ENCODE peak calls at places on chromosomes 1 and 21, in seven cellular contexts. J is neural progenitor cell, O is lower lobe of right lung, H is A549, N is left ventricle myocardium inferior, G is ovary, W is PC-3. Y is an unnamed sample. For H3K4me1, the result is how much of the 10 kb centered on the place peaks cover.

GRCh38 chr21:34372321-34372720 is 3.0 kb upstream of the SMIM11 start:
- DNase-seq in O (no peak), J (no peak), H (no peak), G (no peak), W (no peak), N (no peak), Y (no peak)

GRCh38 chr1:52139817-52140540 is 1.9 kb upstream of the ZFYVE9 start:
- DNase-seq in O (no peak), G (no peak), N (no peak), J (no peak), W (peak), H (no peak), Y (no peak)

GRCh38 chr1:7403265-7404045 is 367.6 kb upstream of the VAMP3 start:
- DNase-seq in J (no peak), W (no peak), H (no peak), N (no peak), O (no peak), G (no peak), Y (no peak)

GRCh38 chr1:4063516-4063915 is 163.4 kb upstream of the C1orf174 start:
- DNase-seq in O (no peak), H (no peak), W (no peak), G (no peak), J (no peak), N (no peak), Y (no peak)

GRCh38 chr1:9435101-9435636 is 104.1 kb upstream of the SLC25A33 start:
- DNase-seq in N (no peak), G (no peak), W (no peak), O (no peak), H (no peak), J (no peak), Y (no peak)

GRCh38 chr1:208604295-208604694 is 360.1 kb upstream of the PLXNA2 start:
- DNase-seq in W (peak), H (no peak), N (no peak), G (no peak), J (no peak), O (no peak), Y (no peak)

GRCh38 chr1:235919127-235919796 is 52.6 kb upstream of the LYST start:
- DNase-seq in W (no peak), J (no peak), O (no peak), N (no peak), G (no peak), H (no peak), Y (no peak)

GRCh38 chr1:90761156-90761555 is 44.1 kb upstream of the BARHL2 start:
- DNase-seq in W (no peak), J (peak), O (no peak), N (no peak), H (no peak), G (no peak), Y (no peak)

GRCh38 chr21:33395866-33396265 is 7.3 kb upstream of the IFNGR2 start:
- DNase-seq in O (no peak), H (no peak), N (no peak), G (no peak), W (no peak), J (no peak), Y (no peak)

GRCh38 chr1:91171906-91172305 is 150.1 kb upstream of the ZNF644 start:
- DNase-seq in W (no peak), J (no peak), H (no peak), G (no peak), N (no peak), O (no peak), Y (no peak)

GRCh38 chr1:25832336-25833037 is 12.7 kb downstream of the MTFR1L start:
- DNase-seq in N (no peak), O (no peak), W (peak), G (no peak), H (no peak), J (no peak), Y (no peak)

GRCh38 chr1:3914331-3914851 is 14.3 kb upstream of the C1orf174 start:
- DNase-seq in H (no peak), W (no peak), O (peak), N (no peak), G (no peak), J (no peak), Y (no peak)

GRCh38 chr1:239222999-239223398 is 163.4 kb upstream of the CHRM3 start:
- DNase-seq in W (no peak), N (no peak), G (no peak), H (no peak), J (no peak), O (no peak), Y (no peak)

GRCh38 chr1:154807048-154807591 is 63.0 kb downstream of the KCNN3 start:
- DNase-seq in O (no peak), G (no peak), W (no peak), H (no peak), J (no peak), N (no peak), Y (no peak)

GRCh38 chr1:26915204-26915842 is 1.5 kb upstream of the NR0B2 start:
- DNase-seq in H (no peak), G (no peak), O (no peak), N (peak), J (no peak), W (no peak), Y (peak)

GRCh38 chr1:243343970-243344749 is 88.3 kb downstream of the SDCCAG8 start:
- DNase-seq in J (peak), W (peak), G (no peak), H (peak), O (no peak), N (no peak), Y (no peak)

GRCh38 chr1:68812295-68812694 is 315.4 kb upstream of the DEPDC1 start:
- DNase-seq in O (no peak), G (no peak), H (no peak), J (no peak), W (no peak), N (no peak), Y (no peak)

GRCh38 chr1:151981178-151981525 is 12.5 kb downstream of the S100A10 start:
- DNase-seq in G (no peak), O (no peak), W (peak), J (no peak), H (no peak), N (no peak), Y (no peak)

GRCh38 chr1:23343246-23344110 is 606 bp downstream of the HNRNPR start:
- DNase-seq in J (peak), O (peak), G (no peak), W (peak), N (no peak), H (no peak), Y (no peak)

GRCh38 chr1:241972703-241973375 is 15.3 kb downstream of the BECN2 start:
- DNase-seq in W (no peak), J (peak), H (no peak), G (no peak), O (no peak), N (no peak), Y (no peak)

GRCh38 chr1:61872206-61872605 is 129.9 kb downstream of the PATJ start:
- DNase-seq in G (no peak), N (no peak), O (no peak), J (no peak), W (no peak), H (no peak), Y (no peak)

GRCh38 chr1:179879797-179880196 is 2.2 kb upstream of the TOR1AIP2 start:
- DNase-seq in J (no peak), W (no peak), O (no peak), G (no peak), N (no peak), H (no peak), Y (no peak)

GRCh38 chr1:216815239-216815955 is 92.2 kb upstream of the ESRRG start:
- DNase-seq in O (no peak), W (no peak), H (no peak), J (peak), G (no peak), N (peak), Y (no peak)

GRCh38 chr1:197725044-197725443 is 50.2 kb downstream of the DENND1B start:
- DNase-seq in G (no peak), J (peak), O (no peak), W (peak), N (no peak), H (no peak), Y (no peak)

GRCh38 chr1:232136136-232136535 is 493.8 kb downstream of the SIPA1L2 start:
- DNase-seq in W (no peak), H (no peak), N (no peak), O (no peak), J (no peak), G (no peak), Y (no peak)

DNA sequence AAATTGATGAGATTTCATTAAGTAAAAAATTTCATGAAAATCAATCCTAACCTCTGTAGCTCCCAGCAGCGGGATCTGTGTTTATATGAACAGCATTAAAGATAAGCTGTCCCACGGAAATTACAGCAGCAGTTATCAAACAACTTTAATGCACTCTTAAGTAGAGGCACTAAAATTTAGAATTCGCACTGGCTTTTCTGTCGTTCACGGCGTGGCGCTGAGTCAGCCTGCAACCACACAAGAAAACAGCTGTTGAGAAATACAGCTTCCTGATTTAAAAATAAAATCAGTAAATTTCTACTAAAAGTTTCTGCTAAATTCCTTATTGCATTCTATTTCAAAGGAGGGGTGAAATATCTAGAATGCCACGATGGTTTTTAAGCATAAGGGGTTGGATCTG is 100.0 kb upstream of the TIAM1 start:
- DNase-seq in W (no peak), J (no peak), G (no peak), O (no peak), N (peak), H (no peak), Y (no peak)
- H3K4me3 ChIP-seq in W (no peak), J (no peak), G (no peak), O (no peak), N (no peak), H (no peak), Y (no peak)

GRCh38 chr1:101299710-101300109 is 62.9 kb downstream of the S1PR1 start:
- DNase-seq in W (no peak), H (no peak), O (no peak), N (no peak), G (no peak), J (no peak), Y (no peak)
- TF ChIP-seq CTCF in W (no peak), H (no peak), O (no peak), N (no peak), G (no peak), J (no peak), Y (no peak)

DNA sequence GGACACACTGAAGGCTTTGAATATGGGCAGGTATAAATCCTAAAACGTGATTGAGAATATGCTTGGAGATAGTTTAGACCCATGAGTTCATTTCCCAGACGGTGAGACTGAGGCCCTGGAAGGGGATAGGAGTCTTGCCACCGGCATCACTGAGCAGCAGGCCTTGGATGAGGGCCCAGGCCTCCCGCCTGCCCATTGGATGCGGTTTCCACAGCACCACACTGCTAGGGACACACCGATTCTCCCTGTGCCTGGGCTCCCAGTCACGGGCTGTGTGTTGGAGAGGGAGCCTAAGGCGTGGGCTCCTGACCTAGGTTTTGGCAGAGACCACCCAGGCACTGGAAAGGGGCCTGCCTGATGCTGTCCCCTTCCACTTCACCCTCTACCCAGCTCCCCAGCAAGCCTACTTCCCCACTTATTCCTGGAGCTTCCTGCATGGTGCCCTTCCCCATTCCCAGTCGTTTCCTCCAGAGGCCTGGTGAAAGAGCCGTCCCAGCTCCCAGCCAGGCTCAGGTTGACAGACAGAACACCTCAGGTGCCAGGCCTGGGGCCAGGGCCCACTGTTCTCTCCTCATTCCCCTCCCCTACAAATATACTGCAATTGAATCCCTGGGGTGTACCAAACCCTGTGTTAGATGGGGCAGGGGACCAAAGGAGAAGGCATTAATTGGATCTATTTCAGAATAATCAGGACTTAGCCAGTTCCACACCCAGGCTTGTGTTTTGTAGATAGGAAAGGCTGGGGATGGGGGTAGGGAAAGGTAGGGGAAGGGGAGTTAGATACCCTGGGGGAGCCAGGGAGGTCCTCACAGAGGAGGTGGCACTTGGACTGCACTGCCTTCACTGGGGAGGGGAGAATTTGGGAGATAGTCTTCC is 3.4 kb downstream of the FOXO6 start:
- DNase-seq in H (no peak), G (peak), N (no peak), J (no peak), W (no peak), O (no peak), Y (peak)
- H3K4me1 ChIP-seq in H (under half), G (under half), N (half or more), J (under half), W (under half), O (under half), Y (under half)

DNA sequence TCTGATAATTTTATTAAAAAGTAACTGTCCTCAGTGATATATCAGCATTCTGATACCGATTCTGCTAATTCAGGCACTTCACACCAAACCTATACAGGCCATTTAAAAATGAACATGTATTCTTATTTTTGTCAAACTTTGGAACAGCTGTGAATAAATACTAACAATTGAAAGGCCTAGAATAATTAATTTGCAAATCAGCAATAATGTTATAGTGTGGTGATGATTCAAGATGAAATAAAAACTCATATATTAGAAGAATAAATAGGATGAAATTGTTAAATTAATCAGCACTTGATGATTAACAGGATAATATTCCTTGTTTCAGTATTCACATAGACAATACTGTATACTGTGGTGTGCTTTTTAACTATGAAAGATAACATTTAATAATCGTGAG is 9.9 kb downstream of the CDKN2C start:
- DNase-seq in N (no peak), W (no peak), H (no peak), G (no peak), J (no peak), O (no peak), Y (no peak)
- H3K4me3 ChIP-seq in N (peak), W (peak), H (peak), G (no peak), J (no peak), O (no peak), Y (no peak)

GRCh38 chr1:36224537-36225297 is 474 bp downstream of the THRAP3 start:
- DNase-seq in J (peak), G (no peak), N (no peak), H (peak), O (peak), W (peak), Y (peak)
- TF ChIP-seq CTCF in J (peak), G (peak), N (peak), H (no peak), O (peak), W (peak), Y (peak)

GRCh38 chr1:203464226-203464625 is 11.4 kb upstream of the PRELP start:
- DNase-seq in G (peak), O (no peak), W (peak), J (no peak), H (no peak), N (no peak), Y (peak)
- H3K4me1 ChIP-seq in G (under half), O (under half), W (under half), J (under half), H (under half), N (under half), Y (under half)

DNA sequence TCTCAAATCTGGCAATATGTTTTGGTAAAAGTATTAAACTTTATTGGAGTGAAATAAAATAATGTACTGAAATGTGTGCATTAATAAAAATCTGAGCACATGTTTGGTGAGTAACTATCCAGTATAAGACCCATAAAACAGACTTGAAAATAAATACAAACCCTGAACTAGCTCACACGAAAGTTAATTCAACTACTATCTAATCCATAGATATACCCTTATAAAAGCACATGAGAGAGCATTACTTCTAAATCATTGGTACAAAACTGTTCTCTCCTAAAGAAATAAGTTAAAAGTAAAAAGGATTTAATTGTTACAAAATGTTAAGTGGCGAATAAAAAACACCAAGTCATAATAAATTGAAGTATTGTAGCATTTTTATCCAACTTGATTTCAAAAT is 295.6 kb downstream of the PTPRC start:
- DNase-seq in O (no peak), J (no peak), H (no peak), G (no peak), N (no peak), W (no peak), Y (no peak)
- H3K4me3 ChIP-seq in O (peak), J (no peak), H (peak), G (no peak), N (peak), W (peak), Y (peak)

GRCh38 chr1:33327587-33328325 is 6.9 kb upstream of the A3GALT2 start:
- DNase-seq in N (peak), H (no peak), W (peak), O (peak), J (no peak), G (peak), Y (peak)
- TF ChIP-seq CTCF in N (no peak), H (no peak), W (no peak), O (no peak), J (no peak), G (no peak), Y (no peak)

Y was measured in heart left ventricle.